ENCODE peak calls at places on chromosomes 5 and 9, in nine cellular contexts. One of them, this sample, is unnamed. For H3K4me1, the result is how much of the 10 kb centered on the place peaks cover.

GRCh38 chr5:17118631-17119030 is 98.8 kb upstream of the BASP1 start:
- DNase-seq in suprapubic skin: no peak
- DNase-seq in SK-N-SH: peak
- DNase-seq in A549: peak
- DNase-seq in stomach: peak
- DNase-seq in K562: no peak
- DNase-seq in HepG2: peak
- DNase-seq in H1: no peak
- DNase-seq in GM12878: no peak
- DNase-seq in this sample: peak

GRCh38 chr9:134854541-134854981 is 26.0 kb upstream of the FCN2 start:
- DNase-seq in suprapubic skin: peak
- DNase-seq in SK-N-SH: no peak
- DNase-seq in A549: no peak
- DNase-seq in stomach: no peak
- DNase-seq in K562: no peak
- DNase-seq in HepG2: no peak
- DNase-seq in H1: no peak
- DNase-seq in GM12878: no peak
- DNase-seq in this sample: no peak

GRCh38 chr5:43602456-43602817 is 543 bp upstream of the NNT start:
- DNase-seq in suprapubic skin: no peak
- DNase-seq in SK-N-SH: peak
- DNase-seq in A549: peak
- DNase-seq in stomach: peak
- DNase-seq in K562: peak
- DNase-seq in HepG2: peak
- DNase-seq in H1: no peak
- DNase-seq in GM12878: no peak
- DNase-seq in this sample: peak

GRCh38 chr5:172868924-172869565 is 35.0 kb downstream of the ERGIC1 start:
- DNase-seq in suprapubic skin: peak
- DNase-seq in SK-N-SH: peak
- DNase-seq in A549: peak
- DNase-seq in stomach: peak
- DNase-seq in K562: peak
- DNase-seq in HepG2: peak
- DNase-seq in H1: no peak
- DNase-seq in GM12878: no peak
- DNase-seq in this sample: peak

GRCh38 chr9:117414906-117415583 is at the start of gene ASTN2:
- DNase-seq in suprapubic skin: no peak
- DNase-seq in SK-N-SH: peak
- DNase-seq in A549: no peak
- DNase-seq in stomach: no peak
- DNase-seq in K562: no peak
- DNase-seq in HepG2: no peak
- DNase-seq in H1: peak
- DNase-seq in GM12878: no peak
- DNase-seq in this sample: no peak

GRCh38 chr9:7841831-7842230 is 42.3 kb upstream of the DMAC1 start:
- DNase-seq in suprapubic skin: no peak
- DNase-seq in SK-N-SH: no peak
- DNase-seq in A549: no peak
- DNase-seq in stomach: no peak
- DNase-seq in K562: no peak
- DNase-seq in HepG2: no peak
- DNase-seq in H1: no peak
- DNase-seq in GM12878: no peak
- DNase-seq in this sample: no peak

GRCh38 chr5:170648546-170648945 is 135.0 kb upstream of the GABRP start:
- DNase-seq in suprapubic skin: no peak
- DNase-seq in SK-N-SH: no peak
- DNase-seq in A549: no peak
- DNase-seq in stomach: no peak
- DNase-seq in K562: no peak
- DNase-seq in HepG2: no peak
- DNase-seq in H1: no peak
- DNase-seq in GM12878: no peak
- DNase-seq in this sample: no peak

GRCh38 chr9:79201641-79202040 is 370.1 kb upstream of the TLE4 start:
- DNase-seq in suprapubic skin: no peak
- DNase-seq in SK-N-SH: no peak
- DNase-seq in A549: no peak
- DNase-seq in stomach: no peak
- DNase-seq in K562: no peak
- DNase-seq in HepG2: no peak
- DNase-seq in H1: no peak
- DNase-seq in GM12878: no peak
- DNase-seq in this sample: no peak

GRCh38 chr5:72831685-72832084 is 15.2 kb downstream of the TNPO1 start:
- DNase-seq in suprapubic skin: no peak
- DNase-seq in SK-N-SH: no peak
- DNase-seq in A549: no peak
- DNase-seq in stomach: no peak
- DNase-seq in K562: no peak
- DNase-seq in HepG2: no peak
- DNase-seq in H1: no peak
- DNase-seq in GM12878: no peak
- DNase-seq in this sample: no peak

GRCh38 chr5:72836810-72837209 is 20.3 kb downstream of the TNPO1 start:
- DNase-seq in suprapubic skin: no peak
- DNase-seq in SK-N-SH: no peak
- DNase-seq in A549: no peak
- DNase-seq in stomach: no peak
- DNase-seq in K562: no peak
- DNase-seq in HepG2: no peak
- DNase-seq in H1: no peak
- DNase-seq in GM12878: no peak
- DNase-seq in this sample: no peak

GRCh38 chr5:72834919-72835318 is 18.5 kb downstream of the TNPO1 start:
- DNase-seq in suprapubic skin: no peak
- DNase-seq in SK-N-SH: no peak
- DNase-seq in A549: no peak
- DNase-seq in stomach: no peak
- DNase-seq in K562: no peak
- DNase-seq in HepG2: no peak
- DNase-seq in H1: no peak
- DNase-seq in GM12878: no peak
- DNase-seq in this sample: no peak

GRCh38 chr5:72837524-72838096 is 21.1 kb downstream of the TNPO1 start:
- DNase-seq in suprapubic skin: no peak
- DNase-seq in SK-N-SH: no peak
- DNase-seq in A549: no peak
- DNase-seq in stomach: no peak
- DNase-seq in K562: no peak
- DNase-seq in HepG2: no peak
- DNase-seq in H1: no peak
- DNase-seq in GM12878: no peak
- DNase-seq in this sample: no peak

DNA sequence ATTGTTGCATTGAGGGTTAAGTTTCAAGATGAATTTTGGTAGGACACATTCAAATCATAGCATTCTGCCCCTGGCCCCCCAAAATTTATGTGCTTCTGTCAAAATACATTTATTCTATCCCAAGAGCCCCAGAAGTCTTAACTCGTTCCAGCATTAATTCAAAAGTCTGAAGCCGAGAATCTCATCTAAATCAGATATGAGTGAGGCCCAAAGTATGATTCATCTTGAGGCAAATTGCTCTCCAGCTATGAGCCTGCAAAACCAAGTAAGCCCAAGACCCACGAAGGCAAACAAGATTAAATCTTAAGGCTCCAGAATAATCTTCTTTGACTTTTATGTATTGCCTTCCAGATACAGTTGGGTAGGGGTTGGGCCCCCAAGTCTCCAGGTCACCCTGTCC is 19.2 kb downstream of the TNPO1 start:
- DNase-seq in suprapubic skin: no peak
- DNase-seq in SK-N-SH: no peak
- DNase-seq in A549: no peak
- DNase-seq in stomach: no peak
- DNase-seq in K562: no peak
- DNase-seq in HepG2: no peak
- DNase-seq in H1: no peak
- DNase-seq in GM12878: no peak
- DNase-seq in this sample: no peak
- H3K4me1 ChIP-seq in suprapubic skin: under half
- H3K4me1 ChIP-seq in SK-N-SH: under half
- H3K4me1 ChIP-seq in A549: half or more
- H3K4me1 ChIP-seq in stomach: half or more
- H3K4me1 ChIP-seq in K562: under half
- H3K4me1 ChIP-seq in HepG2: under half
- H3K4me1 ChIP-seq in H1: under half
- H3K4me1 ChIP-seq in GM12878: under half
- H3K4me1 ChIP-seq in this sample: under half

GRCh38 chr5:367358-368130 is 46.0 kb downstream of the AHRR start:
- DNase-seq in suprapubic skin: peak
- DNase-seq in SK-N-SH: no peak
- DNase-seq in A549: no peak
- DNase-seq in stomach: no peak
- DNase-seq in K562: no peak
- DNase-seq in HepG2: no peak
- DNase-seq in H1: peak
- DNase-seq in GM12878: no peak
- DNase-seq in this sample: peak

GRCh38 chr5:369151-369939 is 47.8 kb downstream of the AHRR start:
- DNase-seq in suprapubic skin: peak
- DNase-seq in SK-N-SH: no peak
- DNase-seq in A549: no peak
- DNase-seq in stomach: no peak
- DNase-seq in K562: no peak
- DNase-seq in HepG2: no peak
- DNase-seq in H1: peak
- DNase-seq in GM12878: peak
- DNase-seq in this sample: peak

GRCh38 chr5:370311-370958 is 48.9 kb downstream of the AHRR start:
- DNase-seq in suprapubic skin: peak
- DNase-seq in SK-N-SH: no peak
- DNase-seq in A549: no peak
- DNase-seq in stomach: peak
- DNase-seq in K562: no peak
- DNase-seq in HepG2: no peak
- DNase-seq in H1: peak
- DNase-seq in GM12878: no peak
- DNase-seq in this sample: peak

GRCh38 chr5:366541-367357 is 45.2 kb downstream of the AHRR start:
- DNase-seq in suprapubic skin: peak
- DNase-seq in SK-N-SH: no peak
- DNase-seq in A549: no peak
- DNase-seq in stomach: no peak
- DNase-seq in K562: no peak
- DNase-seq in HepG2: no peak
- DNase-seq in H1: peak
- DNase-seq in GM12878: no peak
- DNase-seq in this sample: peak

DNA sequence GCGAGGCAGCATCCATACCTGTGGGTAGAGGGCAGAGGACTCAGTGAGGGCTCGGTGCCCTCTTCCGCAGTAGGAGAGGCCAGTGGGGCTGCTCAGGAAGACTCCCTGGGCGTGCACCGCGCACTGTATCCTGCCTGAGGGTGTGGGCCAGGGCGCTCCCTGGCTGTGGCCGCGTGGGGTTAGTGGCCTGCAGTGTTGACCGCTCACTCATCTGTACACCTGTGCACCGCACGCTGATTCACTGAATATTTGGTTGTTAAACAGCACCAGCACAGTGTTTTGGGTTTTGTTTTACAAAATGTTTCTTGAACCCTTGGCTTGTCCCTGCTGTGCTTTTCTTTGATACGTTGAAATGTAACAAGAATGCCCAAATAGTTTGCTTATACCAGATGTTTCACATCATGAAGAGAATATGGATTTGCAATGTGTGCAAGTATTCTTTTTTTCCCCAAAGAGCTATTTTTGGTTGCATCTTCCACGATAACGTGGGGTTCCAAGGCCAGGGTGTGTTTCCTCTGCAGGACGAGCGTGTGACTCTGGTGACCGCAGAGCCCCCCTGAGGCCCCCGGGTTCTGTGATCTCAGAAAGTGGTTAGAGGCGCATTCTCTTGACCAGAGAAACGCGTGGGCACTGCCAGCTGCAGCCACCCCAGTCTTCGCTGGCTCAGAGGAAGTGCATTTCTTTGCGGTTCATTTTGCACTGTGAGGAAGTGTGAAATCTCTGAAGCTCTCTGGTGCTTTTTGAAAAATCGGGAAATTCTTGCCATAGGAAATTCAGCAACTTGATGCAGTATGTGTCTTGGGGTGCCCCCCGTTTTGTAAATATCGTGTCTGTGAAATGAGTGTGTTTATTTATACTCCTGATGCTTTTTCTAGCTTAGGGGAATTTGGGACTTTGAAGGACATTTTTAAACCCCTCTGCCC is 46.9 kb downstream of the AHRR start:
- DNase-seq in suprapubic skin: peak
- DNase-seq in SK-N-SH: no peak
- DNase-seq in A549: no peak
- DNase-seq in stomach: no peak
- DNase-seq in K562: no peak
- DNase-seq in HepG2: no peak
- DNase-seq in H1: peak
- DNase-seq in GM12878: peak
- DNase-seq in this sample: peak
- TF ChIP-seq EP300 in suprapubic skin: no peak
- TF ChIP-seq EP300 in SK-N-SH: no peak
- TF ChIP-seq EP300 in A549: no peak
- TF ChIP-seq EP300 in stomach: no peak
- TF ChIP-seq EP300 in K562: no peak
- TF ChIP-seq EP300 in HepG2: no peak
- TF ChIP-seq EP300 in H1: no peak
- TF ChIP-seq EP300 in GM12878: peak
- TF ChIP-seq EP300 in this sample: no peak

DNA sequence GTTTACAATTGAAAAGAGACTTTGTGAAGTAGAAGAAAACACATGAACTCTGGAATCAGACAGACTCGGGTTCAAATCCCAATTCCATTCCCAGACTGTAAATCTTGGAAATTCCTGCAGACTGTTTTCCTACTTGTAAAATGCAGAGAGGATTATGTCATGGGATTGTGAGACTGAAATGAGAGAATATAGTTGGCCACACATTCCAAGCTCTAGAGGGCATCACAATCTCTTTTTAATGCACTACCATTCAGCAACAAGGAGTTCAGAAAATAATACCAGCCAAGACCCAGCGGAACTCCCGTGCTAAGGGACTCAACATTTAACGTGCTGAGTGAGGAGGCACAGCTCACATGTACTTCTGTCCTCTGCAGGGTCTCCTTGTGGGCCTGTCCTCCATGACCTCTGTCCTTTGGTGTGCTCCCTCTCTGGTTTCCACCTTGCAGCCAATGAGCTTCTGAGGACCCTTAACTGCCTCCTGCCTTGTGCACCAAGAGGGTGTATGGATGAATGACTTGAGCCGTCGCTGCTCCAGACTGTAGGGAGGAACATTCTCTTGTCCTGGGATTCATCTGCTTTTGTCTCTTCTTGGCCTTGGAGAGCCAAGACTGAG is 263.5 kb downstream of the NTRK2 start:
- DNase-seq in suprapubic skin: no peak
- DNase-seq in SK-N-SH: no peak
- DNase-seq in A549: no peak
- DNase-seq in stomach: no peak
- DNase-seq in K562: no peak
- DNase-seq in HepG2: no peak
- DNase-seq in H1: no peak
- DNase-seq in GM12878: no peak
- DNase-seq in this sample: no peak
- TF ChIP-seq CTCF in suprapubic skin: no peak
- TF ChIP-seq CTCF in SK-N-SH: peak
- TF ChIP-seq CTCF in A549: peak
- TF ChIP-seq CTCF in stomach: no peak
- TF ChIP-seq CTCF in K562: no peak
- TF ChIP-seq CTCF in HepG2: peak
- TF ChIP-seq CTCF in H1: peak
- TF ChIP-seq CTCF in GM12878: no peak
- TF ChIP-seq CTCF in this sample: peak

GRCh38 chr9:76655970-76656369 is 108.3 kb upstream of the PCA3 start:
- DNase-seq in suprapubic skin: no peak
- DNase-seq in SK-N-SH: no peak
- DNase-seq in A549: no peak
- DNase-seq in stomach: no peak
- DNase-seq in K562: no peak
- DNase-seq in HepG2: no peak
- DNase-seq in H1: no peak
- DNase-seq in GM12878: no peak
- DNase-seq in this sample: no peak

GRCh38 chr9:76654575-76654974 is 109.7 kb upstream of the PCA3 start:
- DNase-seq in suprapubic skin: no peak
- DNase-seq in SK-N-SH: no peak
- DNase-seq in A549: no peak
- DNase-seq in stomach: no peak
- DNase-seq in K562: no peak
- DNase-seq in HepG2: no peak
- DNase-seq in H1: no peak
- DNase-seq in GM12878: no peak
- DNase-seq in this sample: no peak

GRCh38 chr9:76657265-76657664 is 107.0 kb upstream of the PCA3 start:
- DNase-seq in suprapubic skin: no peak
- DNase-seq in SK-N-SH: no peak
- DNase-seq in A549: no peak
- DNase-seq in stomach: no peak
- DNase-seq in K562: no peak
- DNase-seq in HepG2: no peak
- DNase-seq in H1: no peak
- DNase-seq in GM12878: no peak
- DNase-seq in this sample: no peak

GRCh38 chr9:76654051-76654461 is 110.2 kb upstream of the PCA3 start:
- DNase-seq in suprapubic skin: no peak
- DNase-seq in SK-N-SH: no peak
- DNase-seq in A549: no peak
- DNase-seq in stomach: no peak
- DNase-seq in K562: no peak
- DNase-seq in HepG2: no peak
- DNase-seq in H1: no peak
- DNase-seq in GM12878: no peak
- DNase-seq in this sample: no peak

GRCh38 chr9:76655121-76655531 is 109.1 kb upstream of the PCA3 start:
- DNase-seq in suprapubic skin: no peak
- DNase-seq in SK-N-SH: no peak
- DNase-seq in A549: no peak
- DNase-seq in stomach: no peak
- DNase-seq in K562: no peak
- DNase-seq in HepG2: no peak
- DNase-seq in H1: no peak
- DNase-seq in GM12878: no peak
- DNase-seq in this sample: no peak
- H3K4me1 ChIP-seq in suprapubic skin: under half
- H3K4me1 ChIP-seq in SK-N-SH: half or more
- H3K4me1 ChIP-seq in A549: under half
- H3K4me1 ChIP-seq in stomach: half or more
- H3K4me1 ChIP-seq in K562: under half
- H3K4me1 ChIP-seq in HepG2: under half
- H3K4me1 ChIP-seq in H1: under half
- H3K4me1 ChIP-seq in GM12878: under half
- H3K4me1 ChIP-seq in this sample: under half

This sample was measured in transverse colon.